ENCODE peak calls at places on chromosome 13, in four cellular contexts. One of them, this sample, is unnamed.

GRCh38 chr13:52850396-52851152 is 2.1 kb upstream of the PCDH8 start:
- DNase-seq in activated B cell treated with CpG ODN at 0.5 μM for 24 hours: no peak
- DNase-seq in sciatic nerve: peak; percentile 88
- DNase-seq in A549: peak; percentile 46
- DNase-seq in this sample: peak; percentile 31

GRCh38 chr13:32660227-32660626 is 74.0 kb downstream of the PDS5B start:
- DNase-seq in activated B cell treated with CpG ODN at 0.5 μM for 24 hours: no peak
- DNase-seq in sciatic nerve: no peak
- DNase-seq in A549: no peak
- DNase-seq in this sample: no peak

GRCh38 chr13:96091164-96091931 is 1.4 kb downstream of the HS6ST3 start:
- DNase-seq in activated B cell treated with CpG ODN at 0.5 μM for 24 hours: no peak
- DNase-seq in sciatic nerve: no peak
- DNase-seq in A549: no peak
- DNase-seq in this sample: no peak

GRCh38 chr13:33723365-33723764 is 94.6 kb upstream of the RFC3 start:
- DNase-seq in activated B cell treated with CpG ODN at 0.5 μM for 24 hours: no peak
- DNase-seq in sciatic nerve: no peak
- DNase-seq in A549: no peak
- DNase-seq in this sample: no peak

GRCh38 chr13:113777311-113778260 is 18.6 kb downstream of the TMEM255B start:
- DNase-seq in activated B cell treated with CpG ODN at 0.5 μM for 24 hours: no peak
- DNase-seq in sciatic nerve: peak; percentile 48
- DNase-seq in A549: no peak
- DNase-seq in this sample: no peak

GRCh38 chr13:110640591-110641029 is 25.3 kb downstream of the NAXD start:
- DNase-seq in activated B cell treated with CpG ODN at 0.5 μM for 24 hours: no peak
- DNase-seq in sciatic nerve: no peak
- DNase-seq in A549: no peak
- DNase-seq in this sample: no peak

GRCh38 chr13:46720189-46720588 is 76.8 kb downstream of the ESD start:
- DNase-seq in activated B cell treated with CpG ODN at 0.5 μM for 24 hours: no peak
- DNase-seq in sciatic nerve: no peak
- DNase-seq in A549: no peak
- DNase-seq in this sample: no peak

GRCh38 chr13:64925727-64926126 is 2304.4 kb downstream of the PCDH9 start:
- DNase-seq in activated B cell treated with CpG ODN at 0.5 μM for 24 hours: no peak
- DNase-seq in sciatic nerve: peak; percentile 41
- DNase-seq in A549: no peak
- DNase-seq in this sample: no peak

This sample was measured in H54.